ENCODE peak calls at places on chromosomes 6 and 20, in eight cellular contexts. F is T-cell, E is SHP77, P is T47D, J is NCI-H460, T is HuH-7.5, S is HFFc6, G is head of caudate nucleus. V is an unnamed sample.

GRCh38 chr6:38261626-38262025 is 378.1 kb downstream of the BTBD9 start:
- DNase-seq in T (no peak), P (no peak), J (no peak), G (no peak), S (no peak), F (no peak), E (no peak), V (no peak)

GRCh38 chr6:166119116-166119911 is 48.3 kb downstream of the TBXT start:
- DNase-seq in J (no peak), T (no peak), S (no peak), P (no peak), G (no peak), E (no peak), F (no peak), V (no peak)

GRCh38 chr6:6409397-6410030 is 89.1 kb upstream of the F13A1 start:
- DNase-seq in J (no peak), S (no peak), E (no peak), F (no peak), T (no peak), P (no peak), G (no peak), V (no peak)

GRCh38 chr20:17502105-17502504 is 29.1 kb downstream of the BFSP1 start:
- DNase-seq in E (no peak), P (no peak), S (no peak), F (no peak), J (no peak), G (no peak), T (no peak), V (no peak)

GRCh38 chr6:138492113-138492512 is 7.2 kb downstream of the NHSL1 start:
- DNase-seq in G (no peak), T (no peak), J (no peak), P (no peak), E (no peak), F (no peak), S (no peak), V (no peak)

GRCh38 chr6:160269122-160269521 is 10.5 kb upstream of the SLC22A2 start:
- DNase-seq in E (no peak), T (no peak), S (no peak), P (no peak), G (no peak), F (no peak), J (no peak), V (no peak)

GRCh38 chr6:113671440-113671839 is 185.7 kb upstream of the MARCKS start:
- DNase-seq in G (no peak), E (no peak), F (no peak), T (no peak), S (no peak), P (no peak), J (no peak), V (no peak)

GRCh38 chr6:14286144-14286543 is 168.6 kb downstream of the CD83 start:
- DNase-seq in T (no peak), P (no peak), J (no peak), E (no peak), F (no peak), S (peak), G (no peak), V (no peak)

GRCh38 chr6:169778646-169779045 is 27.2 kb downstream of the ERMARD start:
- DNase-seq in J (no peak), G (no peak), F (no peak), S (no peak), P (no peak), E (no peak), T (no peak), V (no peak)

GRCh38 chr6:163031931-163032330 is 304.2 kb downstream of the PACRG start:
- DNase-seq in F (no peak), T (no peak), S (no peak), G (no peak), J (no peak), E (no peak), P (no peak), V (no peak)

GRCh38 chr20:59163641-59164530 is at the start of gene ZNF831:
- DNase-seq in F (peak), J (no peak), G (no peak), S (no peak), P (no peak), T (no peak), E (no peak), V (no peak)

GRCh38 chr20:37574199-37574890 is 46.7 kb upstream of the BLCAP start:
- DNase-seq in G (no peak), J (no peak), T (no peak), P (no peak), S (peak), F (no peak), E (no peak), V (peak)

GRCh38 chr6:51704932-51705540 is 382.4 kb downstream of the PKHD1 start:
- DNase-seq in T (no peak), S (no peak), P (no peak), F (no peak), E (no peak), J (no peak), G (no peak), V (no peak)

GRCh38 chr6:16130932-16131387 is 2.1 kb downstream of the MYLIP start:
- DNase-seq in G (no peak), E (no peak), F (peak), J (peak), S (peak), T (peak), P (no peak), V (peak)

GRCh38 chr20:297098-297924 is at the start of gene ZCCHC3:
- DNase-seq in T (peak), J (peak), G (peak), P (peak), E (peak), F (peak), S (peak), V (peak)

GRCh38 chr6:158939255-158940170 is 60.5 kb downstream of the RSPH3 start:
- DNase-seq in S (no peak), P (no peak), F (peak), T (no peak), G (no peak), E (no peak), J (no peak), V (no peak)

GRCh38 chr6:14856177-14856576 is 389.7 kb upstream of the JARID2 start:
- DNase-seq in S (no peak), T (no peak), J (no peak), P (no peak), F (no peak), G (no peak), E (no peak), V (no peak)

V was measured in natural killer cell treated with Interleukin-12 subunit alpha and Interleukin-12 subunit beta and Interleukin-15 and Interleukin-18, amount 100 ng/mL, for 72 hours.